ENCODE peak calls at places on chromosome X, in nine cellular contexts. F is left lung; T is cardiac fibroblast; Q is right atrium auricular region; A is B cell; S is GM12864; I is CD4-positive, alpha-beta T cell; U is foreskin fibroblast; J is mucosa of descending colon. D is an unnamed sample.
A peak's percentile ranks its signal among the peaks of the same experiment; 100 is the strongest.

GRCh38 chrX:24294619-24295018 is 19.2 kb downstream of the SUPT20HL2 start:
- DNase-seq in F (no peak), T (peak; percentile 42), Q (no peak), A (no peak), S (no peak), I (no peak), U (peak; percentile 28), J (no peak), D (no peak)

GRCh38 chrX:110791206-110791605 is 4.4 kb downstream of the CHRDL1 start:
- DNase-seq in F (no peak), T (no peak), Q (no peak), A (no peak), S (no peak), I (no peak), U (no peak), J (no peak), D (no peak)

GRCh38 chrX:1202251-1202650 is 10.2 kb downstream of the CRLF2 start:
- DNase-seq in F (no peak), T (no peak), Q (no peak), A (no peak), S (no peak), I (no peak), U (no peak), J (no peak), D (no peak)

GRCh38 chrX:1455948-1456280 is 3.2 kb upstream of the ASMTL start:
- DNase-seq in F (no peak), T (no peak), Q (no peak), A (no peak), S (no peak), I (peak; percentile 2), U (no peak), J (no peak), D (no peak)

GRCh38 chrX:10648608-10649007 is 28.2 kb upstream of the MID1 start:
- DNase-seq in F (no peak), T (peak; percentile 32), Q (no peak), A (no peak), S (no peak), I (no peak), U (peak; percentile 88), J (no peak), D (no peak)

GRCh38 chrX:122914256-122914655 is 269.8 kb upstream of the GRIA3 start:
- DNase-seq in F (no peak), T (no peak), Q (no peak), A (no peak), S (no peak), I (no peak), U (no peak), J (peak; percentile 41), D (no peak)

GRCh38 chrX:19121466-19121865 is 802 bp downstream of the ADGRG2 start:
- DNase-seq in F (no peak), T (no peak), Q (no peak), A (no peak), S (no peak), I (no peak), U (no peak), J (no peak), D (no peak)

GRCh38 chrX:84118315-84118714 is 69.7 kb downstream of the RPS6KA6 start:
- DNase-seq in F (no peak), T (no peak), Q (no peak), A (no peak), S (no peak), I (no peak), U (no peak), J (no peak), D (no peak)

GRCh38 chrX:10233696-10234095 is 76.9 kb downstream of the CLCN4 start:
- DNase-seq in F (no peak), T (no peak), Q (no peak), A (no peak), S (no peak), I (no peak), U (peak; percentile 29), J (no peak), D (no peak)

GRCh38 chrX:16076834-16077233 is 46.5 kb upstream of the GRPR start:
- DNase-seq in F (no peak), T (peak; percentile 5), Q (no peak), A (no peak), S (no peak), I (no peak), U (no peak), J (no peak), D (no peak)

GRCh38 chrX:4263005-4263404 is 549.6 kb upstream of the PRKX start:
- DNase-seq in F (no peak), T (no peak), Q (no peak), A (no peak), S (no peak), I (no peak), U (peak; percentile 0), J (no peak), D (no peak)

GRCh38 chrX:78548012-78548411 is 111.1 kb downstream of the RTL3 start:
- DNase-seq in F (no peak), T (peak; percentile 63), Q (no peak), A (no peak), S (no peak), I (no peak), U (peak; percentile 76), J (no peak), D (no peak)

GRCh38 chrX:65596270-65596669 is 61.7 kb upstream of the LAS1L start:
- DNase-seq in F (no peak), T (peak; percentile 71), Q (no peak), A (peak; percentile 33), S (peak; percentile 37), I (peak; percentile 36), U (peak; percentile 64), J (no peak), D (peak; percentile 58)

DNA sequence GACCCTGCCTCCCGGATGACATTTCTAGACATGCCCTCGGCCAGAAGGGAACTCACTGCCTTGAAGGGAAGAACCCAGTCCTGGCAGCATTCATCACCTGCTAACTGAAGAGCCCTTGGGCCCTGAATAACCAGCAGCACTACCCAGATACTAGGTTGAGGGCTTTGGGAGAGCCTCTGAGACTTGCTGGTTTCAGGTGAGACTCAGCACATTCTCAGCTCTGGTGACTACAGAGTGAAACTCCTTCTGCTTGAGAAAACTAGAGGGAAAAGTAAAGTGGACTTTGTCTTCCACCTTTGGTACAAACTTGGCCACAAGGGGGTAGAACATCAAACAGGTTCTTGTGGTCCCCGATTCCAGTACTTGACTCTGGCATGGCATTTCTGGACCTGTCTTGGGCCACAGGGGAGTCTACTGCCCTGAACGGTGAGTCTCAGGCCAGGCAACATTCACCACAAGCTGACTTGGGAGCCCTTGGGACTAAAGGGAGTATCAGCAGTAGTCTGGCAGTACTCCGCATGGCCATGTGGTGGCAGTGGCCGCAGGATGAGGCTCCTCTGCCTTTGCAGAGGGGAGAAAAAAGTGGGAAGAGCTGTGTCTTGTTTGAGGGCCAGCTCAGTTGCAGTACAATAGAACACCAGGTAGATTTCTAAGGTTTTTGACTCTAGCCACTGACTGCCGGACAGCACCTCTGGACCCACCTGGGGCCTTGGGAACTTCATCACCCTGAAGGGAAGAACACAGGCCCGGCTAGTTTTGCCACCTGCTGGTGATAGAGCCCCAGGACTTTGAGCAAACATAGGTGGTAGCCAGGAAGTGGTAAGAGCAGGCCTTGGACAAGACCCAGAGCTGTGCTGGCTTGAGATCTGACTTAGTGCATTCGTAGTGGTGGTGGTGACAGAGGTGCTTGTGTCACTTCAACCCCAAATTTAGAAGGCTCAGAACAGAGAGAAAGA is 414.8 kb downstream of the OPHN1 start:
- DNase-seq in F (no peak), T (peak; percentile 54), Q (no peak), A (no peak), S (no peak), I (no peak), U (peak; percentile 44), J (no peak), D (peak; percentile 31)
- TF ChIP-seq CTCF in F (peak; percentile 15), T (peak; percentile 55), Q (peak; percentile 49), A (no peak), S (no peak), I (no peak), U (peak; percentile 62), J (no peak), D (peak; percentile 60)

DNA sequence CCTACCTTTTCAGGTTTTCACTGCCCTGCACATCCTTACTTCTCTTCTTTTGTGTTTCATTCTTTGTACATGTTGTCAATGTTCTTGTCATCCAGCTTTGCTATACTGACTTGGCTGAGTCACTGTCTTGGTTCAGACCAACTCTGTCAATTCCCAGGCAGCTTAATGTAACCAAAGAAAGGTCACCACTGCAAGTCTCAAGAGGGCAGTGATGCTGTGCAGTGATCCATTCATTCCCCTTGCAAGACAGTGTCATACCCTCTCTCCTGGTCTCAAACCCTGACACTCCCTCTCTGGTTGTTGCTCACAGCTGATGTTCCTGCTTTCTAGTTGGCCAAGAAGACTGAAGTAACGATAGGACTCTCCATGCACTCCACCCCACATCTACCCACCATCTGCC is 17.5 kb downstream of the RAB39B start:
- DNase-seq in F (no peak), T (no peak), Q (no peak), A (no peak), S (no peak), I (no peak), U (no peak), J (no peak), D (no peak)
- TF ChIP-seq CTCF in F (no peak), T (no peak), Q (no peak), A (no peak), S (no peak), I (no peak), U (no peak), J (no peak), D (no peak)

DNA sequence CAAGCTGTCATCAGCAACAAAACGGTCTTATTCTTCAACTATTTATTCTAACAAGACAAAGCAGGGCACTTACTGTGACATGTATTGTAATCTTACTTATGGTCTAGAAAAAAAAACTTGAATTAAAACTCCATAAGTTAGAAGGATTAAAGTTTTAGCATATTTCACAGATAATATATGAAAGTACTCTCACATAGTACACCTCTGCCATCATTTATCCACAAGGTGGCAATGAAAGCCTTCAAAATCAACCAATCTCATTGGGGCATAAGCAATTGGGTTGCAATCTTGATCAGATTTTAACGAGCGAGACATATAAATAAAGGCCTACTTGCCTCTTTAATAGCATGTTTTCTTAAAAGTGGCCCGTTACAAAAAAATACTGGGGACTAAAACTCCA is 1382.9 kb downstream of the FAM133A start:
- DNase-seq in F (no peak), T (peak; percentile 68), Q (no peak), A (no peak), S (no peak), I (no peak), U (peak; percentile 33), J (no peak), D (no peak)
- TF ChIP-seq CTCF in F (no peak), T (no peak), Q (no peak), A (no peak), S (no peak), I (no peak), U (no peak), J (no peak), D (peak; percentile 35)

DNA sequence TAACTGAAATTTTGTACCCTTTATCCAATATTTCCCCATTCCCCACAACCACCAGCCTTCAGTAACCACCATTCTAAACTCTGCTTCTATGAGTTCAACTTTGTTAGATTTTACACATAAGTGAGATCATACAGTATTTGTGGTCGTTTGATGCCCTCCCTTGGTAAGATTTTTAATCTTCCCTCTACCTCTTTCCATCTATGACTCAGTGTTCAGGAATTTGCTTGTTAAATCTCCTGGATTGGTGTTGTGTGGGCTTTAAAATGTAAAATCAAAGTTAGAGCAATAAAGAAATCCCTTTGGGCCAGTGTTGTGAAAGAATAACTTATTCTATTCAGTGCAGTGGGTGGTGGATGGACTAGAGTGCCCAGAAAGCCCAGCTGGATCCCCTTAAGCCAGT is 37.4 kb downstream of the SLC16A2 start:
- DNase-seq in F (no peak), T (peak; percentile 74), Q (no peak), A (no peak), S (no peak), I (no peak), U (peak; percentile 65), J (no peak), D (peak; percentile 52)
- TF ChIP-seq CTCF in F (no peak), T (no peak), Q (no peak), A (no peak), S (no peak), I (no peak), U (no peak), J (no peak), D (peak; percentile 31)